ENCODE peak calls at places on chromosomes 12 and 14, in four cellular contexts. A is pancreas, B is suprapubic skin, S is fibroblast of lung. D is an unnamed sample. For H3K4me1, the result is how much of the 10 kb centered on the place peaks cover.

GRCh38 chr12:121800694-121801600 is 2.9 kb upstream of the SETD1B start:
- DNase-seq in A (peak), B (peak), S (peak), D (peak)

GRCh38 chr12:52372216-52373154 is 5.2 kb upstream of the KRT85 start:
- DNase-seq in A (peak), B (peak), S (peak), D (peak)

GRCh38 chr14:102047808-102048540 is 38.9 kb downstream of the HSP90AA1 start:
- DNase-seq in A (no peak), B (no peak), S (no peak), D (no peak)

GRCh38 chr14:55448146-55448614 is 7.8 kb upstream of the TBPL2 start:
- DNase-seq in A (no peak), B (no peak), S (peak), D (peak)

GRCh38 chr12:53244337-53244736 is 12.3 kb upstream of the RARG start:
- DNase-seq in A (no peak), B (no peak), S (no peak), D (no peak)

GRCh38 chr14:80862983-80863382 is 78.6 kb downstream of the CEP128 start:
- DNase-seq in A (no peak), B (no peak), S (no peak), D (no peak)

GRCh38 chr12:124242529-124243065 is 52.3 kb upstream of the RFLNA start:
- DNase-seq in A (no peak), B (no peak), S (no peak), D (no peak)

GRCh38 chr12:71708658-71709057 is 22.8 kb downstream of the TMEM19 start:
- DNase-seq in A (no peak), B (no peak), S (peak), D (no peak)

GRCh38 chr12:56389215-56389850 is 26.7 kb upstream of the APOF start:
- DNase-seq in A (no peak), B (peak), S (no peak), D (peak)

GRCh38 chr12:32155041-32155440 is 48.4 kb downstream of the BICD1 start:
- DNase-seq in A (no peak), B (no peak), S (no peak), D (no peak)

GRCh38 chr12:130465626-130466025 is 127.9 kb downstream of the PIWIL1 start:
- DNase-seq in A (no peak), B (no peak), S (no peak), D (no peak)

GRCh38 chr12:1993871-1994371 is 10.3 kb downstream of the DCP1B start:
- DNase-seq in A (no peak), B (no peak), S (peak), D (peak)

GRCh38 chr12:62660763-62661162 is 194.1 kb downstream of the MON2 start:
- DNase-seq in A (no peak), B (no peak), S (peak), D (no peak)

GRCh38 chr14:68502196-68502595 is 290.7 kb downstream of the ZFP36L1 start:
- DNase-seq in A (no peak), B (no peak), S (no peak), D (no peak)
- H3K4me1 ChIP-seq in A (under half), B (under half), S (under half), D (under half)

GRCh38 chr14:25472700-25473099 is 422.8 kb upstream of the STXBP6 start:
- DNase-seq in A (no peak), B (no peak), S (no peak), D (no peak)

GRCh38 chr14:25477699-25478098 is 427.8 kb upstream of the STXBP6 start:
- DNase-seq in A (no peak), B (no peak), S (no peak), D (no peak)
- H3K4me3 ChIP-seq in A (no peak), B (no peak), S (no peak), D (no peak)

GRCh38 chr14:92694807-92695206 is 53.6 kb downstream of the LGMN start:
- DNase-seq in A (no peak), B (no peak), S (no peak), D (no peak)

GRCh38 chr14:92696356-92696755 is 52.1 kb downstream of the LGMN start:
- DNase-seq in A (no peak), B (no peak), S (no peak), D (no peak)

GRCh38 chr14:92701826-92702225 is 46.6 kb downstream of the LGMN start:
- DNase-seq in A (no peak), B (no peak), S (no peak), D (no peak)

GRCh38 chr14:92695562-92695961 is 52.9 kb downstream of the LGMN start:
- DNase-seq in A (no peak), B (no peak), S (no peak), D (no peak)

DNA sequence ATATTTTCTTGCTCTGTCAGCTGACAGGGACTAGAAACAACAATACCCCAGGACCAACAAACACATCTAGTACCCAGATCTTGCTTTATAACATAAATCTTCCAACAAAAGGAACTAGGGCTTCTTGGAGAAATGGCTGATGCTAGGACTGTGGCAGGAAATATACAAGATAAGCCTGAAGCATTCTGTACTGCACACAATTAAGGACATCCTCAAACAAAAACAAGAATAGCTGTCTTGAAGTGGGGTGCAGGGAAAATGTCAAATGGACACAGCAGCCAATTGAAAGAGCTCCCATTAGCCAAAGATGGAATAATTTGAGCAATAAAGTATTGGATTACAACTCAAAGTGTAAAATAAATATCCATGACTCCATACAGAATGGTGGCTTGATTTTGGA is 50.0 kb downstream of the LGMN start:
- DNase-seq in A (no peak), B (no peak), S (no peak), D (no peak)
- H3K4me1 ChIP-seq in A (under half), B (under half), S (under half), D (under half)

DNA sequence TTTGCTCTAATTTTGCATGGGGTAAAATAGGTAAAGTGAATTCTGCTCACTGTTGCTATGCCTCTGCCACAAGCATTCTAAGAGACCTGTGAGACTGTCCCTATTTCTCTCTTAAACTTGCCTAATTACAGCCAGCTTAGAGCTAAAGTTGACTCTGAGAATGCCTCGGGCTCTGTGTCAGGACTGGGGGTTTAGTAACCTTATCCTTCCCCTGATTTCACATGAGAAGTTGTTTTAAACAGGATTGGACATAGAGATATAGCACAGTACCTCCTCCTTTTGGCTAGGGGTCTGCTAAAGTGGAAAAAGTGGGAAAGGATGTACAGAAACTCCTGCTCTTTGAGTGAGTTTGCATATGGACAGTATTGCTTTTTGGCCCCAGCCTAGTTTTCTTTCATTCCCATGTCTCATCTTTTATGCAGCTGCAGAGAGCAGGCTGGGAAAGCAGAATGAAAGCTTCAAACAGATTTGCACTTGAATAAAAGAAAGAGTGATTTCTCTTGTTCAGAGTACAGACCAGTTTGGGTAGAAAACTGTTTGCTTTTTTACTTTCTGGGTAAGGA is 122.0 kb downstream of the RAD51B start:
- DNase-seq in A (no peak), B (no peak), S (peak), D (no peak)
- H3K4me3 ChIP-seq in A (no peak), B (no peak), S (peak), D (no peak)

DNA sequence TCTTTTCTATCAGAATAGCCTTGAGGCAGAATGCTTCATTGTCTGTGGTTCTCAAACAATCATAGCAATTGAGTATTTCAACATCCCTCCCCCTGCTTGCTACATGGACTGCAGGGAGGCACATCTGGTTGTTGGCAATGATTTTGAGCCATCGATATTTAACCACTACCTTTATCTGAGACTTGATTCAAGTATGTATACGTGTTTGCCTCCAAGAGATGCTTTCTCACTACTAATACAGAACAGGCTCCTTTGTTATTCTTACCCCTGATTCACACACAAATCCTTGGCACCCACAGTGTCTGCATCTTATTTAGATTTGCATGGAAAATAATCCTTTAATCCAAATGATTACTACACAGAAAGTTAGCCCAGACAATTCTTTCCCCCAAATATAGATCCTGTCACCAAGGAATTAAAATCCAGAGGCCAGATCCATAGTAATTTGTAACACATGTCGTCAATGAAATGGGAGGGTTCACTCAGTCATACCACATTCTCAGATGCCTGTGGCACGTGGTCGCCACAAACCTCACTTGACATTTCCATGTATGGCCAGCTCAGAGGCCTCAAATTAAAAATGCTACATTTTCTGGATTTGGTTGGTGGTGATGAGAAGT is 199.3 kb downstream of the ITPR2 start:
- DNase-seq in A (no peak), B (no peak), S (peak), D (no peak)
- H3K4me1 ChIP-seq in A (under half), B (under half), S (under half), D (under half)

GRCh38 chr14:23356036-23356435 is 3.3 kb upstream of the SLC22A17 start:
- DNase-seq in A (no peak), B (no peak), S (no peak), D (no peak)

GRCh38 chr14:23353433-23353780 is 720 bp upstream of the SLC22A17 start:
- DNase-seq in A (no peak), B (no peak), S (no peak), D (no peak)

GRCh38 chr14:23351681-23352505 is 794 bp downstream of the SLC22A17 start:
- DNase-seq in A (peak), B (no peak), S (peak), D (no peak)

GRCh38 chr14:23354990-23355389 is 2.3 kb upstream of the SLC22A17 start:
- DNase-seq in A (no peak), B (no peak), S (no peak), D (no peak)

DNA sequence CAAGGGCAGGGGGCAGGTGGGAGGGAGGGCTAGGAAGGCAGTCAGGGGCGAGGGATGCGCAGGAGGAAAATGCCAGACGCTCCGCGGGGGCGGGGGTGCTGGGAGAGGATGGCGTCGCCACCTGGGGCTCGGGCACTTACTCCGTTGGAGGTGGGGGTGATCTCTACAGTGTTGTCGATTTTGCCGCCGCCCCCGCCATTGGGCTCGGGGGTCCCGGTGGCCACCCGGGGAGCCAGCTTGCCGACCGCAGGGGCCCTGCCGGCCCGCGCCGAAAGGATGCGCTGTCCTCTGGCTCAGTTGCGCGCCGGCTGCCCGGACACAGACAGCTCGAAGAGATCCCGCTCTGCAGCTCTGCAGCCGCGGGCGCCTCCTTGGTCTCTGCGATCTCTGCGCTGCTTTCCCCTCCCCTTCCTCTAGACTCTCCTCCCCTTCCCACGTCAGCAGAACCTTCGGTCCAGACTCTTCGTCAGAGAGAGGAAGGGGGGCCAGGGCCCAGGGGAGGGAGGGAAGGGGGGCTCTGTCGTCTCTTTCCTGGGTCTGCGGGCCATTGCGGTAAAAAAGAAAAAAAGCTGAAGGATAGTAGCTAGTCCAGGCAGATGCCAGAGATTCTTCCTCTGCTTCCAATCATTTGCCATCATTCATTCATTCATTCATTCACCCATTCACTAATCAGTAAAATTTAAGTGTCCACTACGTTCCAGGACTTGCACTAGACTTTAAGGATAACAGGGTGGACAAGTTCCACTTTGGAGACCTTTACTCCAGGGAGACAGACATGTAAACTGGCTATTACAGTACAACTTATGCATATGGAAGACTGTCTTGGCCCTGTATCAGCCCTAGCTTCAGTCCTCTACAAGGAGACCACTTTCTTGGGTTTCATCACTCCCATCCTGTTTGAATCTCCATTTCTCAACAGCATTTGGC is at the start of gene SLC22A17:
- DNase-seq in A (peak), B (peak), S (peak), D (peak)
- H3K4me3 ChIP-seq in A (peak), B (peak), S (peak), D (peak)

DNA sequence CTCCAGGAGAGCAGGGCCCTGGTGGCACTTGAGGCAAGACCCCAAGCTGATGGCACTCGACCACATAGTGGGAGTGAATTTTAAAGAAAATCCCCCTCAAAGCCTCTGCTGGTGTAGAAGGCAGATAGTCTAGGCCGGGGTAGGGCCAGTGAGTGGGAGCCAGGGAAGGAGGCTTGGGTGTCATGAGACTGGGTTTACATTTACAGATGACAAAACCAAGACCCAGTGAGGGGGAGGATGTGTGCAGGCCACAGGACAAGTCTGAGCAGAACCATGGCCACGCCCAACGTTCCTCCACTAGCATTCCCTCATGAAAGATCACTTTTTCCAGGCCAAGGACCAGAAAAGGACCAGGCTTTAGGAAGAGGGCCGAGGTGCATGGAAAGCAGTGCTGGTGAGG is 42.0 kb downstream of the EVL start:
- DNase-seq in A (no peak), B (peak), S (no peak), D (no peak)
- H3K4me1 ChIP-seq in A (under half), B (half or more), S (under half), D (under half)

GRCh38 chr14:90969493-90970166 is 90.8 kb downstream of the RPS6KA5 start:
- DNase-seq in A (no peak), B (no peak), S (peak), D (no peak)

GRCh38 chr14:90968025-90968424 is 92.4 kb downstream of the RPS6KA5 start:
- DNase-seq in A (no peak), B (no peak), S (peak), D (no peak)

GRCh38 chr14:90971687-90972086 is 88.8 kb downstream of the RPS6KA5 start:
- DNase-seq in A (no peak), B (no peak), S (no peak), D (no peak)

GRCh38 chr14:90966493-90966892 is 93.9 kb downstream of the RPS6KA5 start:
- DNase-seq in A (no peak), B (no peak), S (no peak), D (no peak)

DNA sequence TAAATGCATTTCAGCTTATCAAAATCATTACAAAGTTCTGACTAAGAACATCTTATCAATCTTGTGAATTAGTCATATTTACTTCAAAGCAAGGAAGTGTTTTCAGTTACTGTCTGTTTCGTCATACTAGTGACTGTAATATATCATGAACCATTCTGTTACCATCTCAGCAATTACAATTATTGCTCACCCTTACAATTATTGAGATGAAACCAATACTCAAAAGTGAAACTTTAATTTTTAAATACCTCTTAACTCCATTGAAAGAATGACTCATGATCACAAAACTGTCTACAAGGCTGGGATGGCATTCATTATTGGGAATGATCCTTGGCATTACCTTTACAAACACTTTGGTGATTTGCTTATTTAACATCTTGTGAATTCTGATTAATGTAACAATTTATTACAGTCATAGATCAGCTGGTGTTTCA is 90.3 kb downstream of the RPS6KA5 start:
- DNase-seq in A (no peak), B (no peak), S (peak), D (peak)
- H3K4me3 ChIP-seq in A (no peak), B (no peak), S (no peak), D (no peak)

GRCh38 chr14:23546450-23547035 is 5.0 kb downstream of the ZFHX2 start:
- DNase-seq in A (no peak), B (no peak), S (no peak), D (no peak)

GRCh38 chr14:23544511-23545447 is 6.8 kb downstream of the ZFHX2 start:
- DNase-seq in A (no peak), B (no peak), S (no peak), D (peak)

GRCh38 chr14:23543403-23543802 is 8.2 kb downstream of the ZFHX2 start:
- DNase-seq in A (no peak), B (no peak), S (no peak), D (no peak)

GRCh38 chr14:23547924-23548323 is 3.6 kb downstream of the ZFHX2 start:
- DNase-seq in A (no peak), B (no peak), S (no peak), D (no peak)

DNA sequence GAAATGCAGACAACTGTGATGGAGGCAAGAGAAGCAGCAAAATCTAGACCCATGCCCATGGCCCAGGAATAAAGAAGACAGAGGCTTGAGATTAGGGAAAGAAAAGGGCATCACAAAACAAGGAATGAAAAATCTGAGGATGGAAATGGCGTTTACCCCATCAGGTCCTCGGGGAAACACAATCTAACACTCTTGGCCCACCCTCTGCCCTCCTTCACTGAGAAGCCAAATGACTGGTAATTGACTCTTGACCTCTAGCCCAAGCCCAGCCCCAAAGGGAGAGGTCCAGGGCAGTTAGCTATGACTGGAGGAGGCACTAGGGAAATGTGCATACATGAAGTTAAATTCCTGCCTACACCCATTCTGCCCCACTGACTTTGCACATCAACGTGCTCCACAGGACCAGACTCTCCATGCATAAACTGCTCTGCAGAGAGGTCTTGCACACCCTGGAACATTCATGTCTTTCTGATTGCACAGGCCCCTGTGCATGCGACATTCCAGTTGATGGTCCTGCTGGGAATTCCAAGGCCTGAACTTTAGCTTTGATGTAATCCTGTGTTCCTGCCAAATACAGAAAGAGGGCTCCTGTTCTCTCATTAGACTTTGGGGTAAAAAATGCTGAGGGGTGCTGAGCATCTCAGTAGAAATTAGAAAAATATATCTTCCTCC is 5.7 kb downstream of the ZFHX2 start:
- DNase-seq in A (no peak), B (no peak), S (no peak), D (no peak)
- H3K4me1 ChIP-seq in A (under half), B (under half), S (under half), D (under half)

GRCh38 chr12:8951744-8952143 is 2.3 kb upstream of the M6PR start:
- DNase-seq in A (no peak), B (no peak), S (no peak), D (peak)
- H3K4me3 ChIP-seq in A (no peak), B (no peak), S (no peak), D (no peak)

D was measured in small intestine.